ENCODE peak calls at places on chromosomes 4 and X, in nine cellular contexts. P is sigmoid colon, L is heart right ventricle, I is OCI-LY7, G is cardiac muscle cell, C is lower lobe of right lung, Q is pancreas, R is Peyer's patch, K is spleen. N is an unnamed sample.

GRCh38 chrX:56793112-56793430 is 64.0 kb downstream of the NBDY start:
- DNase-seq in P (peak; percentile 41), L (no peak), I (no peak), G (no peak), C (no peak), Q (no peak), R (peak; percentile 24), K (no peak), N (no peak)

GRCh38 chrX:1788300-1788911 is 173.5 kb downstream of the ASMT start:
- DNase-seq in P (no peak), L (no peak), I (no peak), G (no peak), C (no peak), Q (no peak), R (peak; percentile 31), K (no peak), N (no peak)

GRCh38 chrX:113390531-113390930 is 549.9 kb upstream of the AMOT start:
- DNase-seq in P (no peak), L (no peak), I (no peak), G (no peak), C (no peak), Q (no peak), R (no peak), K (no peak), N (no peak)

GRCh38 chrX:104343408-104344129 is 88.8 kb upstream of the ESX1 start:
- DNase-seq in P (no peak), L (peak; percentile 15), I (peak; percentile 46), G (peak; percentile 51), C (no peak), Q (peak; percentile 54), R (peak; percentile 69), K (no peak), N (no peak)

GRCh38 chr4:174214102-174214878 is 69.2 kb downstream of the FBXO8 start:
- DNase-seq in P (no peak), L (peak; percentile 15), I (no peak), G (no peak), C (no peak), Q (no peak), R (no peak), K (no peak), N (no peak)

GRCh38 chrX:38458071-38458470 is 103.3 kb upstream of the TSPAN7 start:
- DNase-seq in P (no peak), L (no peak), I (no peak), G (peak; percentile 8), C (no peak), Q (no peak), R (no peak), K (no peak), N (no peak)

GRCh38 chr4:161252520-161253141 is 911.2 kb downstream of the FSTL5 start:
- DNase-seq in P (no peak), L (no peak), I (peak; percentile 26), G (peak; percentile 37), C (no peak), Q (no peak), R (no peak), K (no peak), N (no peak)

GRCh38 chr4:74394476-74395136 is 29.7 kb downstream of the EREG start:
- DNase-seq in P (no peak), L (no peak), I (no peak), G (no peak), C (no peak), Q (no peak), R (no peak), K (no peak), N (no peak)

GRCh38 chrX:103148075-103148474 is 55.1 kb upstream of the NXF3 start:
- DNase-seq in P (no peak), L (no peak), I (no peak), G (no peak), C (no peak), Q (no peak), R (no peak), K (no peak), N (no peak)

GRCh38 chr4:143531773-143532491 is 18.4 kb downstream of the SMARCA5 start:
- DNase-seq in P (no peak), L (no peak), I (no peak), G (no peak), C (no peak), Q (no peak), R (no peak), K (no peak), N (no peak)

GRCh38 chr4:150049682-150050081 is 28.6 kb upstream of the DCLK2 start:
- DNase-seq in P (no peak), L (no peak), I (no peak), G (no peak), C (no peak), Q (no peak), R (no peak), K (no peak), N (no peak)

GRCh38 chr4:150044517-150044916 is 33.7 kb upstream of the DCLK2 start:
- DNase-seq in P (no peak), L (no peak), I (no peak), G (no peak), C (no peak), Q (no peak), R (no peak), K (no peak), N (no peak)

GRCh38 chr4:150047546-150047945 is 30.7 kb upstream of the DCLK2 start:
- DNase-seq in P (no peak), L (no peak), I (no peak), G (no peak), C (no peak), Q (no peak), R (no peak), K (no peak), N (no peak)

GRCh38 chr4:150045410-150045809 is 32.8 kb upstream of the DCLK2 start:
- DNase-seq in P (no peak), L (no peak), I (no peak), G (no peak), C (no peak), Q (no peak), R (no peak), K (no peak), N (no peak)

GRCh38 chr4:150046728-150047217 is 31.5 kb upstream of the DCLK2 start:
- DNase-seq in P (no peak), L (no peak), I (no peak), G (no peak), C (no peak), Q (no peak), R (no peak), K (no peak), N (no peak)
- TF ChIP-seq CTCF in P (no peak), L (no peak), I (no peak), G (no peak), C (no peak), Q (no peak), R (no peak), K (no peak), N (no peak)

GRCh38 chr4:142383800-142384470 is 462.2 kb downstream of the INPP4B start:
- DNase-seq in P (no peak), L (no peak), I (no peak), G (no peak), C (no peak), Q (no peak), R (no peak), K (no peak), N (no peak)

GRCh38 chr4:142379277-142380051 is 466.6 kb downstream of the INPP4B start:
- DNase-seq in P (no peak), L (no peak), I (no peak), G (no peak), C (no peak), Q (no peak), R (no peak), K (no peak), N (no peak)

GRCh38 chr4:142386450-142386849 is 459.7 kb downstream of the INPP4B start:
- DNase-seq in P (no peak), L (no peak), I (no peak), G (no peak), C (no peak), Q (no peak), R (no peak), K (no peak), N (no peak)

GRCh38 chr4:142380052-142380598 is 466.0 kb downstream of the INPP4B start:
- DNase-seq in P (no peak), L (no peak), I (no peak), G (peak; percentile 35), C (no peak), Q (no peak), R (no peak), K (no peak), N (no peak)

GRCh38 chr4:142383354-142383753 is 462.7 kb downstream of the INPP4B start:
- DNase-seq in P (no peak), L (no peak), I (no peak), G (no peak), C (no peak), Q (no peak), R (no peak), K (no peak), N (no peak)
- H3K27ac ChIP-seq in P (no peak overlapping the region), L (no peak overlapping the region), I (no peak overlapping the region), G (no peak overlapping the region), C (no peak overlapping the region), Q (no peak overlapping the region), R (no peak overlapping the region), K (no peak overlapping the region), N (no peak overlapping the region)

GRCh38 chr4:576991-577498 is 950 bp upstream of the TMEM271 start:
- DNase-seq in P (no peak), L (no peak), I (no peak), G (no peak), C (no peak), Q (no peak), R (no peak), K (peak; percentile 43), N (no peak)
- H3K4me3 ChIP-seq in P (no peak overlapping the region), L (no peak overlapping the region), I (no peak overlapping the region), G (no peak overlapping the region), C (no peak overlapping the region), Q (no peak overlapping the region), R (no peak overlapping the region), K (no peak overlapping the region), N (peak overlapping the region; percentile 31)

GRCh38 chr4:6074723-6075122 is 56.5 kb upstream of the C4orf50 start:
- DNase-seq in P (peak; percentile 29), L (no peak), I (no peak), G (no peak), C (no peak), Q (no peak), R (no peak), K (no peak), N (no peak)

GRCh38 chr4:6079965-6080364 is 61.7 kb upstream of the C4orf50 start:
- DNase-seq in P (no peak), L (no peak), I (no peak), G (no peak), C (no peak), Q (no peak), R (no peak), K (no peak), N (no peak)

GRCh38 chr4:6071191-6071958 is 53.1 kb upstream of the C4orf50 start:
- DNase-seq in P (peak; percentile 40), L (no peak), I (no peak), G (no peak), C (peak; percentile 28), Q (no peak), R (no peak), K (peak; percentile 61), N (no peak)

GRCh38 chr4:6071959-6072720 is 53.9 kb upstream of the C4orf50 start:
- DNase-seq in P (peak; percentile 60), L (peak; percentile 23), I (no peak), G (no peak), C (peak; percentile 66), Q (peak; percentile 14), R (no peak), K (no peak), N (no peak)

DNA sequence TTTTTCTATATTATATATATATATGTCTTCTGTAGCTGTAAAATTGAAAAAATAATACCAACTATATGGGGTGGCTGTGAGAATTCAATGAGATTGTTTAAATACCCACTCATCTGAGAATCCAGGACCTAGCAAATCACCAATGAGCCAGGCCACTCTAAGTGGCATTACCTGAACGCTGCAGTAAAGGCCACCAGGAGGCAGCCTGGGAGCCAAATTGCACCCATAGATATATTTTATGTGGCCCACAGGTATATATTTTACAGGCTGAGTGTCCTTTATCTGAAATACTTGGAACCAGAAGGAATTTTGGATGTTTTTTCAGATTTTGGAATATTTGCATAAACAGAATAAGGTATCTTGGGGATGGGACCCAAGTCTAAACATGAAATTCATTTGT is 58.2 kb upstream of the C4orf50 start:
- DNase-seq in P (no peak), L (no peak), I (no peak), G (no peak), C (no peak), Q (no peak), R (no peak), K (no peak), N (no peak)
- TF ChIP-seq CTCF in P (no peak), L (no peak), I (peak; percentile 64), G (no peak), C (no peak), Q (no peak), R (no peak), K (no peak), N (no peak)